ENCODE peak calls at places on chromosomes 13 and 19, in ten cellular contexts. I is thoracic aorta, F is AG04450, D is upper lobe of right lung, X is cardiac muscle cell, B is A549, W is heart left ventricle, Z is brain microvascular endothelial cell, N is pancreas, R is body of pancreas. A is an unnamed sample.
A peak's percentile ranks its signal among the peaks of the same experiment; 100 is the strongest.

GRCh38 chr19:6352381-6353165 is 8.8 kb upstream of the CLPP start:
- DNase-seq in I (no peak), F (no peak), D (no peak), X (no peak), B (no peak), W (no peak), Z (no peak), N (no peak), R (no peak), A (no peak)

GRCh38 chr13:28528388-28528787 is 33.5 kb upstream of the FLT1 start:
- DNase-seq in I (no peak), F (no peak), D (no peak), X (no peak), B (no peak), W (no peak), Z (no peak), N (no peak), R (no peak), A (no peak)

GRCh38 chr19:3034845-3035541 is 5.9 kb upstream of the TLE2 start:
- DNase-seq in I (no peak), F (no peak), D (no peak), X (peak; percentile 76), B (no peak), W (no peak), Z (no peak), N (no peak), R (peak; percentile 50), A (no peak)

GRCh38 chr19:51595776-51596175 is 24.7 kb downstream of the ZNF175 start:
- DNase-seq in I (no peak), F (no peak), D (no peak), X (no peak), B (no peak), W (no peak), Z (no peak), N (no peak), R (no peak), A (no peak)

GRCh38 chr19:39448271-39448670 is 2.9 kb downstream of the SUPT5H start:
- DNase-seq in I (no peak), F (no peak), D (no peak), X (no peak), B (no peak), W (no peak), Z (peak; percentile 54), N (no peak), R (no peak), A (no peak)

GRCh38 chr13:20363604-20364003 is 131.5 kb upstream of the GJB6 start:
- DNase-seq in I (no peak), F (no peak), D (no peak), X (peak; percentile 25), B (no peak), W (no peak), Z (no peak), N (no peak), R (no peak), A (no peak)

GRCh38 chr19:40530091-40530901 is 46.4 kb upstream of the SHKBP1 start:
- DNase-seq in I (no peak), F (no peak), D (no peak), X (no peak), B (peak; percentile 77), W (no peak), Z (no peak), N (peak; percentile 24), R (peak; percentile 24), A (no peak)

GRCh38 chr13:66353664-66354063 is 876.5 kb downstream of the PCDH9 start:
- DNase-seq in I (no peak), F (no peak), D (no peak), X (peak; percentile 44), B (no peak), W (no peak), Z (no peak), N (peak; percentile 38), R (no peak), A (no peak)

GRCh38 chr13:47455581-47455980 is 545.5 kb downstream of the SUCLA2 start:
- DNase-seq in I (no peak), F (no peak), D (no peak), X (peak; percentile 20), B (no peak), W (no peak), Z (no peak), N (no peak), R (no peak), A (no peak)

GRCh38 chr13:39900106-39900750 is 244.8 kb downstream of the COG6 start:
- DNase-seq in I (no peak), F (peak; percentile 2), D (no peak), X (peak; percentile 81), B (no peak), W (no peak), Z (peak; percentile 46), N (no peak), R (no peak), A (no peak)

GRCh38 chr13:75796825-75797224 is 160.7 kb downstream of the LMO7 start:
- DNase-seq in I (no peak), F (no peak), D (no peak), X (no peak), B (no peak), W (no peak), Z (no peak), N (no peak), R (no peak), A (no peak)

DNA sequence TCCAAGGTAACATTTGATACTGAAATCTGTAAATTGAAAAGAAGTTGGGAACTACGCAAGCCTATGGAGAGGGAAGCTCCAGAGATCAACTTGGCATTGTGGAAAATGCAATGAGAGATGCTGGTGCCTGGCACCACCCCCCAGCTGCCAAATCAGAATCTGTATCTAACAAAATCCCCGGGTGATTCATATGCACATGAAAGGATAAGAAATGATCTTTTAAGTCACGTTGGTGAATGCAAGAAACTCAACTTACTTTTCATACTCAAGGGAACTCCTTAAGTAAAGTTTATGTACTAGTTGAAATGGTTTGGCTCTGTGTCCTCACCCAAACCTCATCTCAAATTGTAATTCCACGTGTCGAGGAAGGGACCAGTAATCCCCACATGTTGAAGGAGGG is 158.5 kb upstream of the MYO16 start:
- DNase-seq in I (no peak), F (no peak), D (no peak), X (no peak), B (no peak), W (no peak), Z (no peak), N (no peak), R (no peak), A (no peak)
- TF ChIP-seq CTCF in I (no peak), F (no peak), D (no peak), X (no peak), B (no peak), W (no peak), Z (no peak), N (no peak), R (no peak), A (no peak)

GRCh38 chr13:26440111-26440510 is 117.4 kb upstream of the WASF3 start:
- DNase-seq in I (no peak), F (no peak), D (no peak), X (no peak), B (no peak), W (no peak), Z (no peak), N (no peak), R (no peak), A (no peak)
- H3K27ac ChIP-seq in I (no peak overlapping the region), F (no peak overlapping the region), D (no peak overlapping the region), X (no peak overlapping the region), B (no peak overlapping the region), W (no peak overlapping the region), Z (no peak overlapping the region), N (no peak overlapping the region), R (no peak overlapping the region), A (no peak overlapping the region)

GRCh38 chr19:12937243-12938053 is 961 bp upstream of the CALR start:
- DNase-seq in I (no peak), F (no peak), D (peak; percentile 89), X (no peak), B (no peak), W (no peak), Z (peak; percentile 25), N (peak; percentile 59), R (no peak), A (no peak)
- TF ChIP-seq CTCF in I (no peak), F (no peak), D (no peak), X (no peak), B (no peak), W (no peak), Z (peak; percentile 4), N (no peak), R (no peak), A (no peak)

GRCh38 chr19:53132231-53132991 is at the start of gene ZNF415:
- DNase-seq in I (peak; percentile 25), F (peak; percentile 41), D (peak; percentile 79), X (peak; percentile 83), B (no peak), W (peak; percentile 90), Z (peak; percentile 74), N (peak; percentile 82), R (peak; percentile 88), A (peak; percentile 87)
- H3K27ac ChIP-seq in I (no peak within 1 kb of the TSS), F (peak within 1 kb of the TSS; percentile 11), D (peak within 1 kb of the TSS; percentile 66), X (peak within 1 kb of the TSS; percentile 41), B (no peak within 1 kb of the TSS), W (peak within 1 kb of the TSS; percentile 88), Z (no peak within 1 kb of the TSS), N (peak within 1 kb of the TSS; percentile 22), R (peak within 1 kb of the TSS; percentile 64), A (peak within 1 kb of the TSS; percentile 32)

A was measured in RWPE1.